ENCODE peak calls at places on chromosomes 7 and 10, in four cellular contexts. Y is IMR-90, Q is suprapubic skin, D is right lobe of liver. T is an unnamed sample.

GRCh38 chr10:98030093-98030821 is at the start of gene CRTAC1:
- DNase-seq in Y (no peak), Q (no peak), D (no peak), T (no peak)

GRCh38 chr7:10799475-10799874 is 174.2 kb upstream of the PHF14 start:
- DNase-seq in Q (no peak), D (no peak), Y (no peak), T (no peak)

GRCh38 chr10:113304726-113305125 is 248.1 kb upstream of the HABP2 start:
- DNase-seq in Q (no peak), D (no peak), Y (no peak), T (no peak)

GRCh38 chr10:102422586-102423129 is 2.0 kb downstream of the FBXL15 start:
- DNase-seq in D (peak; percentile 90), Q (no peak), Y (peak; percentile 69), T (no peak)

GRCh38 chr10:132855889-132856288 is 69.9 kb upstream of the NKX6-2 start:
- DNase-seq in Q (no peak), Y (no peak), D (peak; percentile 31), T (no peak)

GRCh38 chr7:100120518-100121085 is 1.2 kb downstream of the CNPY4 start:
- DNase-seq in Y (no peak), D (no peak), Q (no peak), T (no peak)

GRCh38 chr10:28991326-28991725 is 297.5 kb upstream of the LYZL1 start:
- DNase-seq in Q (no peak), Y (peak; percentile 78), D (no peak), T (peak; percentile 32)

GRCh38 chr10:62183857-62184805 is 84.5 kb downstream of the RTKN2 start:
- DNase-seq in D (no peak), Y (no peak), Q (no peak), T (no peak)

GRCh38 chr7:26081627-26082026 is 70.4 kb upstream of the NFE2L3 start:
- DNase-seq in D (no peak), Q (no peak), Y (no peak), T (no peak)

GRCh38 chr7:333399-333776 is 43.4 kb downstream of the FOXL3 start:
- DNase-seq in Q (no peak), Y (no peak), D (no peak), T (no peak)

GRCh38 chr10:63206997-63207952 is 74.1 kb downstream of the NRBF2 start:
- DNase-seq in D (no peak), Q (no peak), Y (peak; percentile 94), T (no peak)

GRCh38 chr7:6367701-6368211 is 80.0 kb downstream of the DAGLB start:
- DNase-seq in D (no peak), Q (no peak), Y (peak; percentile 77), T (no peak)

GRCh38 chr10:132665946-132666732 is 119.8 kb downstream of the NKX6-2 start:
- DNase-seq in Y (peak; percentile 97), D (no peak), Q (no peak), T (peak; percentile 89)

GRCh38 chr7:75813084-75813483 is 522 bp downstream of the CCL24 start:
- DNase-seq in D (no peak), Y (peak; percentile 58), Q (no peak), T (peak; percentile 43)

GRCh38 chr7:90828601-90829000 is 232.5 kb downstream of the CDK14 start:
- DNase-seq in Y (peak; percentile 32), Q (no peak), D (no peak), T (no peak)

DNA sequence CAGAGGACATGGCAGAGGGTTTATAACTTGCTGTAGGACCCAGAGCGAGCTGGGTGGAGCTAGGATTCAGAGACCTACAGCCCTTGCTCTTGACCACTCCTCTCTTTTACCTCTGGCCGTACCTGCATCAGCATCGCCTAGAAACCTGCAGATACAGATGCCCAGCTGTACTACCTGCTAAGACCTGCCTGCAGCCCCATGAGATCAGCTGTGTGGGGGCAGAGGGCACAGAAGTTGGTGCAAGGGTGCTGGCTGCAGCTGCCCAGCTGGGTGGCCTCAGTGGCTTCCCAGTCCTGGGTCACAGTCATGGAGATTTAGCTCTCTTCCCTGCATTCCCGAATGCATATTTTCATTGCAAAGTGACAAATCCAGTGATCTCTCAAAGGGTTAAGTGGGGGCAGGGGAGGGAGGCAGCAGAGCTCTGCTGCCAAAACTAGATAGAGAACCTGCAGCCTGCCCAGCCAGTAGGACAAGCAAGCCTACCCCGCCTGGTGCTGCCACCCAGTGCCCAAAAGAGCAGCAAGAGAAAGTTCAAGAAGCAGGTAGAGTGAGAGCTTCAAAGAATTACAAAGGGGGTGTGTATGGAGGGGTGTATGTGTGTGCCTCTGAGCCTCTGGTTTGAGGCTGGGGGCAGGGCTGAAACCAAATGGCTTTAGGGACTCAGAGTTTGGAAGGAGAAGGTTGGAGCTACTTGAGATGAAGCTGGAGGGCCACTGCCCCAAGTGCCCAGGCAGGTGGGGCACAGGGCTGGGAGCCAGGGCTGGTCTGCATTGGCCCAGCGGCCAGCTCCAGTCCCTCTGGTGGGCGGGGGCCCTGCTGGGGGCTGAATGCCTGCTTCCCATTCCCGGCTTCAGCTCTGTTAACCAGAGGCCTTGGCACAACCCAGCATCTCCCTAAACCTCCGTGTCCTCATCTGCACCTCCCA is 6.8 kb downstream of the FAM241B start:
- DNase-seq in Q (peak; percentile 69), Y (no peak), D (no peak), T (peak; percentile 58)
- TF ChIP-seq POLR2A in Q (no peak), Y (no peak), D (no peak), T (no peak)

GRCh38 chr10:681670-682318 is 7.7 kb downstream of the DIP2C start:
- DNase-seq in Q (peak; percentile 53), Y (peak; percentile 83), D (no peak), T (no peak)
- TF ChIP-seq POLR2A in Q (no peak), Y (no peak), D (no peak), T (no peak)

GRCh38 chr10:14583252-14583651 is 191.4 kb downstream of the FAM107B start:
- DNase-seq in Y (no peak), D (no peak), Q (no peak), T (no peak)

GRCh38 chr10:14583967-14584366 is 190.7 kb downstream of the FAM107B start:
- DNase-seq in Q (no peak), D (no peak), Y (no peak), T (no peak)

GRCh38 chr10:14585287-14586193 is 189.2 kb downstream of the FAM107B start:
- DNase-seq in Q (no peak), Y (no peak), D (no peak), T (no peak)

GRCh38 chr10:14586901-14587300 is 187.8 kb downstream of the FAM107B start:
- DNase-seq in Y (no peak), Q (no peak), D (peak; percentile 72), T (no peak)

GRCh38 chr10:14584643-14585042 is 190.1 kb downstream of the FAM107B start:
- DNase-seq in Y (no peak), D (no peak), Q (no peak), T (no peak)
- TF ChIP-seq POLR2A in Y (no peak), D (no peak), Q (no peak), T (no peak)

DNA sequence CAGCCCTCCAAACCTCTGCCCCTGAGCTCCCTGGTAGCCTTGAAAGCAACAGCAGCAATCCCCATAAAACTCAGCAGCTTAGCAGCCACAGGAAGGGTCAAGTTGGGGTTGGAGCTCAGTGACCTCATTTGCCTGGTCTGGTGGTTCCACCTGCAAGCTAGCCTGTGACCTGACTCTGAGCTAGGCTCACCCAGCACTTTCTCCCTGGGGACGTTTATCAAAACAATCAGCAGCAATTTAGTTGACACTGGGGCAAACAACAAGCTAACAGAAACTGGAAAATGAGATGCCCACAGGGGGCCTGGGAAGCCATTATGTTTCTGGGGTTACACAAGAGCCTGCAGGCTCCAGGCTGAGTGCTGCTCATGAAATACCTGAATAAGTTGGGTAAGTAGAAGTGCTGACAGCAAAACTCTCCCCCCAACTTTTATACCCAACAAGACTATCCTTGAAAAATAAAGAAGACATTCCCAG is 22.4 kb upstream of the CRYGN start:
- DNase-seq in Q (no peak), D (no peak), Y (no peak), T (no peak)
- TF ChIP-seq POLR2A in Q (no peak), D (no peak), Y (no peak), T (no peak)

GRCh38 chr7:151088856-151089699 is 2.8 kb downstream of the AGAP3 start:
- DNase-seq in Y (peak; percentile 76), Q (peak; percentile 92), D (peak; percentile 75), T (no peak)
- TF ChIP-seq POLR2A in Y (peak; percentile 69), Q (no peak), D (peak; percentile 12), T (no peak)

GRCh38 chr7:74454059-74454947 is 597 bp downstream of the GTF2IRD1 start:
- DNase-seq in Q (no peak), D (no peak), Y (no peak), T (no peak)
- TF ChIP-seq POLR2A in Q (no peak), D (no peak), Y (peak; percentile 26), T (no peak)

GRCh38 chr7:143395187-143396149 is 13.2 kb downstream of the EPHA1 start:
- DNase-seq in D (peak; percentile 94), Y (no peak), Q (no peak), T (no peak)
- TF ChIP-seq POLR2A in D (no peak), Y (no peak), Q (no peak), T (no peak)

GRCh38 chr10:84329094-84329611 is 764 bp downstream of the CCSER2 start:
- DNase-seq in Y (peak; percentile 59), Q (no peak), D (no peak), T (no peak)

GRCh38 chr10:84331091-84331490 is 2.7 kb downstream of the CCSER2 start:
- DNase-seq in Q (no peak), D (no peak), Y (no peak), T (no peak)

GRCh38 chr10:84329986-84330651 is 1.7 kb downstream of the CCSER2 start:
- DNase-seq in Q (no peak), Y (no peak), D (no peak), T (no peak)

GRCh38 chr10:84333864-84334451 is 5.6 kb downstream of the CCSER2 start:
- DNase-seq in D (no peak), Q (no peak), Y (peak; percentile 55), T (peak; percentile 26)

DNA sequence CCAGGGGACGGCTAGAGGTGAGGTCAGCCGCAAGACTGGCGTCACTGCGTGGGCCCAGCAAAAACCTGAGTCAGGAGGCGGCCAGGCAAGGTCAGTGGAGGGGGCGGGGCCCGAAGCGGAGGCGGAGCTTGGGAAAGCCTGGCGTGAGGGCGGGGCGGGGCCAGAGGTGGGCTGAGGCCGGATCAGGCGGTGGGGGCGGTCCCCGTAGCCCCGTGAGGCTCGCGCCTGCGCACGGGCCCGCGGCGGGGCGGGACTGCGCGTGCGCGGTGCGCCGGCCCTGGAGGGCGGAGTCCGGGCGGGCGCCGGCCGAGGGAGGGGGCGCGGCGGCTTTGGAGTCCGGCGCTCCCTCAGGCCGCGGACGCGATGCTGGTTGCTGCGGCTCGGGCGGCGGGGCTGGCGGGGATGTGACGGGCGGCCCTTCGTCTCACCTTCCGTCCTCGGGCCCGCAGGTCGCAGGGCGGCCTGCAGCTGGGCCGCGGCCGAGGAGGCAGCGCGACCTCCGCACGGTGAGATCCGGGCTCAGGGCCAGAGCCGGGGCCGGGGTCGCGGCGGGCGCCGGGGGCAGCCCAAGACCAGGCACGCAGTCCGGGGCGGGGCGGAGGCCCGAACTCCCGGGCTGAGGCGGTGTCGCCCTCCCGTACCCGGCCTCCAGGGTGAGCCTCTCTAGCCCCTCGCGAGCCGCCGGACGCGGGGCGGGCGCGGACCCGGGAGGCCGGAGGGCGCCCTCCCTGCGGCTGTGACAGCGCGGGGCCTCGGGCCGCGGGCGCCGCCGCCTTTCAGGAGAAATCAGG is at the start of gene CCSER2:
- DNase-seq in Y (peak; percentile 97), Q (peak; percentile 98), D (peak; percentile 99), T (peak; percentile 93)
- TF ChIP-seq POLR2A in Y (peak; percentile 95), Q (peak; percentile 87), D (peak; percentile 95), T (peak; percentile 95)

T was measured in H54.